ENCODE peak calls at places on chromosomes 13 and 19, in seven cellular contexts. H, X, O, E, S, Y and K are unnamed samples.

GRCh38 chr19:58559275-58560006 is 1.0 kb upstream of the UBE2M start:
- DNase-seq in H (peak; percentile 85), S (peak; percentile 94), E (peak; percentile 82), Y (peak; percentile 82), O (peak; percentile 95), X (peak; percentile 98), K (peak; percentile 90)

GRCh38 chr19:40716031-40716654 is 543 bp downstream of the COQ8B start:
- DNase-seq in Y (peak; percentile 90), S (no peak), E (no peak), O (no peak), X (peak; percentile 95), H (peak; percentile 94), K (no peak)

GRCh38 chr19:32404213-32404938 is 1.2 kb upstream of the DPY19L3 start:
- DNase-seq in S (peak; percentile 78), X (no peak), O (no peak), E (no peak), Y (no peak), H (no peak), K (peak; percentile 40)

GRCh38 chr13:80931118-80931517 is 590.2 kb upstream of the SPRY2 start:
- DNase-seq in X (no peak), H (no peak), S (no peak), O (no peak), Y (no peak), E (no peak), K (no peak)

GRCh38 chr13:48891586-48891985 is 84.1 kb upstream of the FNDC3A start:
- DNase-seq in Y (peak; percentile 28), E (no peak), X (peak; percentile 51), O (no peak), S (no peak), H (peak; percentile 84), K (no peak)

GRCh38 chr13:113415032-113415431 is 38.3 kb downstream of the ADPRHL1 start:
- DNase-seq in H (no peak), S (no peak), O (no peak), X (no peak), Y (no peak), E (no peak), K (no peak)

GRCh38 chr13:114162533-114162922 is 16.5 kb upstream of the CFAP97D2 start:
- DNase-seq in S (no peak), O (no peak), X (no peak), Y (no peak), E (no peak), H (no peak), K (no peak)

GRCh38 chr13:89899302-89900103 is 1448.0 kb upstream of the MIR17HG start:
- DNase-seq in S (no peak), E (no peak), Y (no peak), H (no peak), O (no peak), X (no peak), K (no peak)

GRCh38 chr13:106701810-106702341 is 133.9 kb upstream of the ARGLU1 start:
- DNase-seq in H (no peak), S (no peak), X (no peak), O (no peak), Y (no peak), E (no peak), K (no peak)

GRCh38 chr13:80256352-80256932 is 84.5 kb downstream of the SPRY2 start:
- DNase-seq in S (no peak), H (no peak), O (no peak), Y (no peak), X (no peak), E (no peak), K (no peak)

GRCh38 chr13:47726394-47726793 is 274.7 kb downstream of the SUCLA2 start:
- DNase-seq in O (no peak), X (no peak), Y (no peak), S (no peak), E (no peak), H (no peak), K (no peak)

GRCh38 chr13:99959538-99960230 is 11.9 kb downstream of the ZIC5 start:
- DNase-seq in Y (no peak), H (no peak), S (peak; percentile 68), X (no peak), E (peak; percentile 55), O (peak; percentile 9), K (no peak)

GRCh38 chr19:5850743-5851293 is 431 bp downstream of the FUT3 start:
- DNase-seq in Y (peak; percentile 32), H (peak; percentile 53), S (no peak), X (peak; percentile 29), O (no peak), E (no peak), K (no peak)

GRCh38 chr13:59861676-59862075 is 302.1 kb downstream of the DIAPH3 start:
- DNase-seq in O (no peak), S (no peak), X (no peak), Y (no peak), E (no peak), H (no peak), K (no peak)

GRCh38 chr19:10110972-10111317 is 548 bp upstream of the P2RY11 start:
- DNase-seq in S (no peak), E (no peak), H (no peak), X (no peak), O (no peak), Y (no peak), K (no peak)

GRCh38 chr13:30305456-30305855 is 1.9 kb downstream of the KATNAL1 start:
- DNase-seq in Y (peak; percentile 8), S (no peak), X (no peak), E (no peak), O (no peak), H (no peak), K (no peak)

GRCh38 chr19:633786-634639 is 676 bp upstream of the POLRMT start:
- DNase-seq in E (no peak), H (no peak), Y (peak; percentile 5), X (no peak), S (peak; percentile 26), O (no peak), K (no peak)

GRCh38 chr13:35768551-35768950 is 292.1 kb upstream of the MAB21L1 start:
- DNase-seq in S (no peak), E (no peak), O (no peak), H (peak; percentile 64), Y (peak; percentile 52), X (no peak), K (no peak)

GRCh38 chr13:114108894-114109293 is 23.5 kb downstream of the RASA3 start:
- DNase-seq in H (no peak), Y (no peak), E (no peak), S (no peak), X (no peak), O (no peak), K (no peak)

GRCh38 chr19:55581828-55582223 is 1.2 kb upstream of the ZNF579 start:
- DNase-seq in O (no peak), Y (no peak), E (no peak), S (no peak), X (no peak), H (no peak), K (no peak)

DNA sequence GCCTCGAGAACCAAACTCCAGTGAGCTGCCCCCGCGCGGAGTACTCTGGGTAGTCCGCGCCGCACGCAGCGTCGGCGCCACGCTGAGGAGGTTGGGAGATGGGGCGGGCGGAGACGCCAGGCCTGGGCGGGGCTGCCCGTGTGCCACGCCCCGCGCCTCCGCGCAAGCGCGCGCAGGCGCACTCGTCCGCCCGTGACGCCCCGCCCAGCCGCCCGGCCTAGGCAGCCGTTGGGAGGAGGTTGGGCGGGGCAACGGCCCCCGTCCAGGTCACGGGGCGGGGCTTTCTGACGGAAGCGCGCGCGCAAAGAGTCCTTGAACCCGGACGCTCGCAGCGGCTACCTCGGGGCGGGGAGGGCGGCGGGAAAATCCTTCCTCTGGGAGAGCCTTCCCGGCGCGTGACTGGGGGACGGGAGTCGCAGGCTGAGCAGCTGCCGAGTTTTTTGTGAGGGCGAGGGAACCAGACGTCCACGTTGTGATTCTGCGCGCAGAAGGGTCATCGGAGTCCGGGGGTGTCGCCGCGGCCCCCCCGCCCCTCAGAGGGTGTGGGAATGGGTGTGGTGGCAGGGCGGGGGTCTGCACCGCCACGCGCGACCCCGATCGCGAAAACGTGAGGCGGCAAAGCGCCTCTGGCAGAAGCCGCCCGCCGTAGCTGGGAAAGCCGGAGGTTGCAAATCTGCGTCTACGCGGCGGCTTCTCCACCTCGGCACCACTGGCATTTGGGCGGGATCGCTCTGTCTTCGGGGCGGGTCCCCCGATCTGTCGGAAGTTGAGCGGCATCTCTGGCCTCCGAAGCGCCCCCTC is at the start of gene MED26:
- DNase-seq in S (peak; percentile 98), Y (peak; percentile 90), O (peak; percentile 95), X (peak; percentile 100), H (peak; percentile 83), E (peak; percentile 93), K (peak; percentile 96)
- TF ChIP-seq CTCF in S (no peak), Y (peak; percentile 26), O (no peak), X (no peak), H (no peak), E (no peak), K (no peak)

DNA sequence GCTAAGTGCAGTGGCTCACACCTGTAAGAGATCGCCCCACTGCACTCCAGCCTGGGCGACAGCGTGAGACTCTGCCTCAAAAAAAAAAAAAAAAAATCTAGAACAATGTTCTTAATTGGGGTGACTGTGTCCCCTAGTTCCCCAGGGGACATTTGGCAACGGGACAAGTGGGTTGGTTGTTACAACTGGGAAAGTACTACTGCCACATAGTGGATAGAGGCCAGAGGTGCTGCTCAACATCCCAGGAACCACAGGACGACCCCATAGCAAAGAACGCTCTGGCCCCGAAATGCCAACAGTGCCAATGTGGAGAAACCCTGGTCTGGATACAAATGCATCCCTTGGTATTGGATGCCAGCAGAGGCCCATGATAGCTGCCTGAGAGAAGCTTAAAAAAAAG is 11.8 kb downstream of the NLRP12 start:
- DNase-seq in X (no peak), H (no peak), Y (no peak), E (no peak), S (peak; percentile 41), O (peak; percentile 19), K (no peak)
- TF ChIP-seq CTCF in X (no peak), H (peak; percentile 45), Y (peak; percentile 36), E (peak; percentile 41), S (peak; percentile 46), O (peak; percentile 25), K (no peak)

DNA sequence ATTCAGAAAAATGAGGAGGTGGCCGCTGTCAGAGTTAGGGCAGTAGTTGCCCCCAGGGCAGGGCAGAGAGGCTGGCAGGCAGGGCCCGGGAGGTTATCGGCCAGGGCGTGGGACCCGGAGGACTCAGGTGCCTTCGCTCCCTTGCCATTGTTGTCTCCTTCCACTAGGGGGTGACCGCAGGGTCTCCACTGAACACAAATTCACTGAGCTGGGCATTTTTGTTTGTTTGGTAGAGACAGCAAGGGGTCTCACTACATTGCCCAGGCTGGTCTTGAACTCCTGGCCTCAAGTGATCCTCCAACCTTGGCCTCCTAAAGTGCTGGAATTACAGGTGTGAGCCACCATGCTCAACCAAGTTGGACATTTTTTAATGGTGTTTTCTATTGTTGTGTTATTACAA is 25.1 kb downstream of the CARS2 start:
- DNase-seq in E (peak; percentile 12), H (no peak), X (peak; percentile 23), Y (peak; percentile 10), O (peak; percentile 16), S (peak; percentile 46), K (peak; percentile 45)
- TF ChIP-seq CTCF in E (peak; percentile 56), H (peak; percentile 75), X (peak; percentile 20), Y (peak; percentile 75), O (peak; percentile 43), S (peak; percentile 45), K (peak; percentile 70)

DNA sequence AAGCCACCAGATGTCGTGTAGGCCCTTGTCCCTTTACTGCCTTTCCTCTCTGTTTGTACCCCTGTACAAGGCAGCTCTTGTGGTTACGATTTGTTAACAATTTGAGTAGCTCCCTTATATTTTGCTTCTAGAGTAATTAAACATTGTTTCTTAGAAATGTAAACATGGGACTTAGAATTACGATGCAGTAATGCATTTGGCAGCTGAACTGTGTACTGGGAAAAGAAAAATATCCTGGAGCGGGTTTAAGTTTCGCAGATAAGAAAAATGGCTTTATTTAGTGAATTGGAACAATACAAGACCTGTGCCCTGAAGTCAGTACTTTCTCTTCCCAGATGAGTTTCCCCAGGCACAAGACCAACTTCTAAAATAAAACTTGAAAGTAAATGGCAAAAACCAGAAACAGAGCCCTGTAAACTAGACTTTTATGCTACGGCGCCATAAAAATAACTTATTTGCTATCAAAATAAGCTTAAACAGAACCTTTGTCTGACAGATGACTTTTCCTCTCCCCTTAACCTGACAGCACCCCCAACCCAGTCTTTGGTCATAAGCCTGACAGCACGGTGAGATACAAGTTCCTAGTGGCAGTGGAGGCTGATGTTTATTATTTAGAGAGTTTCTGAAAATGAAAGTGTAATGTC is 63.0 kb downstream of the LRCH1 start:
- DNase-seq in H (no peak), O (no peak), S (no peak), Y (no peak), E (no peak), X (no peak), K (no peak)
- TF ChIP-seq CTCF in H (no peak), O (no peak), S (no peak), Y (no peak), E (no peak), X (no peak), K (no peak)